ENCODE peak calls at places on chromosome 2, in five cellular contexts. H, V, Z, K and E are unnamed samples.

GRCh38 chr2:54672587-54673456 is 50.6 kb upstream of the EML6 start:
- DNase-seq in H (no peak), V (peak), Z (no peak), K (no peak), E (peak)

GRCh38 chr2:73197579-73197978 is 4.8 kb upstream of the NOTO start:
- DNase-seq in H (no peak), V (no peak), Z (no peak), K (no peak), E (no peak)

GRCh38 chr2:46428911-46429436 is 50.4 kb upstream of the TMEM247 start:
- DNase-seq in H (no peak), V (no peak), Z (peak), K (no peak), E (no peak)

GRCh38 chr2:148391324-148391723 is 253.2 kb upstream of the EPC2 start:
- DNase-seq in H (no peak), V (no peak), Z (no peak), K (no peak), E (no peak)

GRCh38 chr2:16429431-16429830 is 236.2 kb downstream of the CYRIA start:
- DNase-seq in H (no peak), V (no peak), Z (no peak), K (peak), E (no peak)

GRCh38 chr2:17857016-17857415 is 21.5 kb upstream of the KCNS3 start:
- DNase-seq in H (no peak), V (no peak), Z (no peak), K (no peak), E (no peak)

GRCh38 chr2:86302320-86302719 is 35.1 kb downstream of the REEP1 start:
- DNase-seq in H (no peak), V (no peak), Z (no peak), K (no peak), E (no peak)

GRCh38 chr2:227460079-227460485 is 11.9 kb upstream of the AGFG1 start:
- DNase-seq in H (no peak), V (no peak), Z (no peak), K (no peak), E (no peak)

GRCh38 chr2:12032975-12033374 is 286.5 kb downstream of the LPIN1 start:
- DNase-seq in H (no peak), V (no peak), Z (no peak), K (no peak), E (no peak)

GRCh38 chr2:231167745-231168459 is 30.5 kb upstream of the ARMC9 start:
- DNase-seq in H (no peak), V (no peak), Z (no peak), K (no peak), E (no peak)
- TF ChIP-seq KDM1A in H (no peak), V (no peak), Z (no peak), K (no peak), E (no peak)

GRCh38 chr2:235131334-235132305 is 179.8 kb downstream of the SH3BP4 start:
- DNase-seq in H (no peak), V (no peak), Z (no peak), K (no peak), E (no peak)

GRCh38 chr2:235132641-235133040 is 180.8 kb downstream of the SH3BP4 start:
- DNase-seq in H (no peak), V (no peak), Z (no peak), K (no peak), E (no peak)

GRCh38 chr2:235127909-235128308 is 176.1 kb downstream of the SH3BP4 start:
- DNase-seq in H (no peak), V (no peak), Z (no peak), K (no peak), E (no peak)

GRCh38 chr2:235126771-235127170 is 175.0 kb downstream of the SH3BP4 start:
- DNase-seq in H (no peak), V (no peak), Z (no peak), K (no peak), E (peak)

DNA sequence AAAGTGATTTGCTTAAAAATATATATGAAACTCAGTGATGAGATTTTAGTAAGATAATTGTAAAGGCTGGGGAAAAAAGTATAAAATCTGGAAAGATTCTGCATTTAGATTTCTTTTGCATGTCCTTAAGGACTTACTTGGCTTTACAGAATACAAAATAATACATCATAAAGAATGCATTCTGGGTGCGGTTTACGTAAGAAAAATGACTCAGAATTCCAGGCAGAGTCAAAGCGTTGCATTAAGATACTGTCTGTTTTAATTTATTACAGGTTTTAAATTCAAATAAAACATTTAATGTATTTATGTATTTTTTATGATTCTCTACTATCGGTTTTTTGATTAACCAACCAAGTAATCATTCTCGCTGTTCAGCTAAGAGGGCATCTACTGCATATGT is 178.0 kb downstream of the SH3BP4 start:
- DNase-seq in H (no peak), V (no peak), Z (no peak), K (no peak), E (no peak)
- TF ChIP-seq KDM1A in H (no peak), V (no peak), Z (no peak), K (no peak), E (no peak)

DNA sequence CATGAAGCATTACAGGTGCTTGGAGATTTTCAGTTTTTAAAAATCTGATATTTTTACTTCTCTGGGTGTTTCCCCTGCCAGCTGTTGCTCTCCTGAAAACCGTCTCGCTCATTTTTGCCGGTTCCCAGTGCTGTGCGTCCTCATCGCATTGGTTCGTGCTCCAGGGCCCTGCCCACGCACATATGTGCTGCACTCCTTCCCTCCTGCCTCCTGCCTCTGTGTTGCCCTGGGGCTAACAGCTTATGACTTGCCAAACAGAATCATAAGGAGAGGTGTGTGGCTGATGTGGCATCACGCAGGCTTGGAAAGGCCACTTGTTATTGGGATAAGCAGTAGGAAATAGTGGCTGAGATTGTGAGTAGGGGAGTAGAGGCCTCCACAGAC is 53.4 kb downstream of the SLC4A1AP start:
- DNase-seq in H (no peak), V (no peak), Z (no peak), K (no peak), E (no peak)
- TF ChIP-seq KDM1A in H (no peak), V (no peak), Z (no peak), K (no peak), E (no peak)

GRCh38 chr2:3180082-3180908 is 197.3 kb downstream of the EIPR1 start:
- DNase-seq in H (no peak), V (no peak), Z (no peak), K (no peak), E (no peak)

GRCh38 chr2:3179626-3180025 is 198.0 kb downstream of the EIPR1 start:
- DNase-seq in H (no peak), V (no peak), Z (no peak), K (no peak), E (no peak)

GRCh38 chr2:3181416-3182010 is 196.1 kb downstream of the EIPR1 start:
- DNase-seq in H (no peak), V (no peak), Z (no peak), K (no peak), E (no peak)

GRCh38 chr2:3178206-3179031 is 199.2 kb downstream of the EIPR1 start:
- DNase-seq in H (no peak), V (no peak), Z (no peak), K (no peak), E (no peak)

DNA sequence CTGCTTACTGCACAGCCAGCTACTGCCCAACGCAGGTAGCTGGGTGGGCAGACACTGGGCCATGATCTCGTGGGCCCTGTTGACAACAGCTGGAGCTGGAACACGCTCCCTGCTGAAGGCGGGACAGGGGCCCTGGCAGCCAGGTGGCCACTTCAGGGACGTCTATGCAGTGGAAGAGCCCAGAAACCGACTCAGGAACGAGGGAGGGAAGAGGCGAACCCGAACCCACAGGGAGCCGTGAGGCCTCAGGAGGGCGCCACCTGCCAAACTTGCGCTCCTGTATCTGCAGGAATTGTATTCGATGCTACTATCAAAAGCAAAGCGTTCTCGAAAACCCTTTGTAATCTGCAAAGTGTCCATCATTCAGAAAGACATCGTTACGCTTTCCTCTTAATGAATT is 198.4 kb downstream of the EIPR1 start:
- DNase-seq in H (no peak), V (no peak), Z (no peak), K (no peak), E (no peak)
- TF ChIP-seq KDM1A in H (no peak), V (no peak), Z (no peak), K (no peak), E (no peak)